ENCODE peak calls at places on chromosome 21, in six cellular contexts. O is lower leg skin, D is K562, G is heart left ventricle, Z is HCT116, R is spleen. X is an unnamed sample.

GRCh38 chr21:35850542-35851103 is 209.7 kb downstream of the SETD4 start:
- DNase-seq in Z (no peak), D (no peak), G (no peak), R (no peak), O (no peak), X (no peak)

GRCh38 chr21:35738342-35738961 is 321.9 kb downstream of the SETD4 start:
- DNase-seq in O (no peak), R (no peak), Z (no peak), G (peak), D (no peak), X (no peak)

GRCh38 chr21:17334478-17334877 is 178.4 kb upstream of the CXADR start:
- DNase-seq in Z (no peak), O (no peak), G (no peak), D (no peak), R (no peak), X (no peak)

GRCh38 chr21:28633803-28634572 is 358.7 kb downstream of the LTN1 start:
- DNase-seq in Z (no peak), R (no peak), D (no peak), O (no peak), G (peak), X (peak)

GRCh38 chr21:45316871-45317400 is 29.2 kb upstream of the POFUT2 start:
- DNase-seq in R (peak), O (no peak), G (no peak), D (no peak), Z (no peak), X (no peak)

GRCh38 chr21:41091561-41091960 is 76.4 kb upstream of the BACE2 start:
- DNase-seq in R (no peak), Z (no peak), O (no peak), D (no peak), G (no peak), X (no peak)

GRCh38 chr21:45559216-45560105 is 17.2 kb upstream of the SLC19A1 start:
- DNase-seq in Z (no peak), D (no peak), R (peak), G (no peak), O (peak), X (no peak)

GRCh38 chr21:34992736-34993135 is 56.4 kb downstream of the RUNX1 start:
- DNase-seq in D (no peak), G (no peak), O (peak), R (no peak), Z (no peak), X (peak)

GRCh38 chr21:22490044-22490443 is 1491.8 kb downstream of the NCAM2 start:
- DNase-seq in G (no peak), D (no peak), O (no peak), R (no peak), Z (no peak), X (no peak)

GRCh38 chr21:45534591-45535331 is 7.5 kb downstream of the SLC19A1 start:
- DNase-seq in D (no peak), G (peak), R (peak), O (peak), Z (no peak), X (no peak)

GRCh38 chr21:16117851-16118592 is 388.2 kb downstream of the USP25 start:
- DNase-seq in O (no peak), D (no peak), R (no peak), G (no peak), Z (no peak), X (no peak)

GRCh38 chr21:21200103-21200938 is 202.1 kb downstream of the NCAM2 start:
- DNase-seq in R (no peak), Z (no peak), D (peak), G (peak), O (peak), X (peak)

GRCh38 chr21:35340273-35340672 is 291.2 kb upstream of the RUNX1 start:
- DNase-seq in G (no peak), R (no peak), Z (peak), O (no peak), D (no peak), X (peak)

GRCh38 chr21:29189358-29189757 is 58.9 kb downstream of the MAP3K7CL start:
- DNase-seq in R (no peak), D (no peak), G (no peak), Z (no peak), O (no peak), X (no peak)

GRCh38 chr21:42233067-42233981 is 14.4 kb downstream of the ABCG1 start:
- DNase-seq in D (peak), R (peak), Z (no peak), G (peak), O (peak), X (peak)

GRCh38 chr21:34949499-34949898 is 99.6 kb downstream of the RUNX1 start:
- DNase-seq in G (no peak), R (peak), Z (no peak), O (no peak), D (no peak), X (no peak)

GRCh38 chr21:18023099-18023498 is 203.9 kb upstream of the C21orf91 start:
- DNase-seq in G (no peak), O (no peak), Z (no peak), R (no peak), D (no peak), X (no peak)

GRCh38 chr21:42258150-42258884 is 39.4 kb downstream of the ABCG1 start:
- DNase-seq in R (peak), O (peak), D (peak), G (peak), Z (peak), X (peak)

GRCh38 chr21:41750051-41750450 is 16.8 kb downstream of the RIPK4 start:
- DNase-seq in O (no peak), G (no peak), Z (no peak), R (no peak), D (no peak), X (no peak)

GRCh38 chr21:45497846-45498645 is 44.2 kb downstream of the SLC19A1 start:
- DNase-seq in R (peak), O (peak), G (no peak), Z (no peak), D (no peak), X (no peak)

GRCh38 chr21:17783816-17784598 is 35.1 kb downstream of the C21orf91 start:
- DNase-seq in R (no peak), G (no peak), D (no peak), O (no peak), Z (no peak), X (no peak)

GRCh38 chr21:35239811-35240219 is 190.7 kb upstream of the RUNX1 start:
- DNase-seq in G (no peak), D (no peak), O (no peak), R (no peak), Z (no peak), X (no peak)

GRCh38 chr21:31030367-31031106 is 7.7 kb downstream of the KRTAP19-8 start:
- DNase-seq in D (no peak), Z (no peak), G (no peak), R (no peak), O (no peak), X (no peak)

GRCh38 chr21:46289655-46290178 is 3.6 kb downstream of the YBEY start:
- DNase-seq in D (no peak), Z (no peak), O (no peak), G (no peak), R (no peak), X (peak)

GRCh38 chr21:35428927-35429326 is 379.8 kb upstream of the RUNX1 start:
- DNase-seq in Z (no peak), G (no peak), O (no peak), D (no peak), R (no peak), X (no peak)

GRCh38 chr21:45408811-45409261 is 3.9 kb downstream of the COL18A1 start:
- DNase-seq in Z (no peak), G (no peak), O (no peak), R (peak), D (no peak), X (peak)

GRCh38 chr21:29504751-29505321 is 206.1 kb downstream of the BACH1 start:
- DNase-seq in R (no peak), O (no peak), G (no peak), Z (no peak), D (no peak), X (no peak)

GRCh38 chr21:42609806-42610205 is 43.6 kb upstream of the PDE9A start:
- DNase-seq in Z (no peak), G (no peak), O (peak), D (peak), R (no peak), X (no peak)

GRCh38 chr21:45538381-45539045 is 3.7 kb downstream of the SLC19A1 start:
- DNase-seq in Z (no peak), D (no peak), R (peak), O (peak), G (no peak), X (no peak)

GRCh38 chr21:28828981-28829380 is 163.7 kb downstream of the LTN1 start:
- DNase-seq in D (no peak), Z (no peak), O (no peak), G (no peak), R (no peak), X (no peak)

GRCh38 chr21:31276663-31277062 is 67.4 kb downstream of the TIAM1 start:
- DNase-seq in Z (no peak), O (no peak), R (no peak), D (no peak), G (no peak), X (no peak)

GRCh38 chr21:29240136-29240535 is 58.6 kb upstream of the BACH1 start:
- DNase-seq in G (no peak), R (no peak), O (no peak), D (no peak), Z (no peak), X (no peak)

GRCh38 chr21:41497008-41497407 is 10.9 kb downstream of the TMPRSS2 start:
- DNase-seq in D (no peak), O (no peak), G (no peak), R (no peak), Z (no peak), X (no peak)

GRCh38 chr21:45623436-45623835 is 20.1 kb upstream of the PCBP3 start:
- DNase-seq in Z (no peak), O (peak), G (no peak), R (peak), D (no peak), X (no peak)

GRCh38 chr21:45819478-45820170 is 161.9 kb upstream of the COL6A1 start:
- DNase-seq in Z (no peak), G (no peak), R (peak), D (no peak), O (no peak), X (no peak)

GRCh38 chr21:46006547-46007497 is 25.3 kb downstream of the COL6A1 start:
- DNase-seq in R (peak), D (no peak), O (no peak), G (no peak), Z (no peak), X (no peak)

DNA sequence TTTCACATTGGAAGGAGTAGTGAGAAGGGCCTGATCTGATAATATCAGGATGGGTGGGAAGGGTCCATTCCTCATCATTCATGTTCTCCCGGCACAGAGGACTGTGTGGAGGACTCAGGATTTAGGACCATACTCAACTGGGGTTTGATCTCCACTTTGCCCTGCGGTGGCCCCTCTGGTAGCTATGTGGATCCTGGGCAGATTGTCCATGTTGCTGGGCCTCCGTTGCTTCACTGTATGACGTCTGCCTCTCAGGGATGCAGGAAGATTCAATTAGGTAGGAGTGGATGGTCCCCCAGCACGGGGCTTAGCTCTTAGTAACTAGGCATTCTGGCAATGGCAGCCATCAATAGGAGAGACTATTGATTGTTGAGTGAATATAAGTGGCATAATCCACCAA is 2.3 kb downstream of the ETS2 start:
- DNase-seq in G (no peak), O (no peak), R (no peak), Z (no peak), D (no peak), X (no peak)
- TF ChIP-seq POLR2A in G (no peak), O (no peak), R (no peak), Z (no peak), D (no peak), X (peak)

GRCh38 chr21:37073417-37074194 is 552 bp downstream of the TTC3 start:
- DNase-seq in O (peak), R (peak), D (peak), Z (no peak), G (peak), X (peak)

GRCh38 chr21:37074195-37074510 is 1.1 kb downstream of the TTC3 start:
- DNase-seq in G (no peak), Z (no peak), D (peak), O (no peak), R (no peak), X (peak)

GRCh38 chr21:37072988-37073416 is at the start of the genes PIGP and TTC3:
- DNase-seq in Z (peak), R (peak), D (peak), G (peak), O (peak), X (peak)

GRCh38 chr21:37071561-37072238 is 1.2 kb downstream of the PIGP start:
- DNase-seq in G (peak), D (peak), Z (no peak), R (no peak), O (peak), X (peak)

DNA sequence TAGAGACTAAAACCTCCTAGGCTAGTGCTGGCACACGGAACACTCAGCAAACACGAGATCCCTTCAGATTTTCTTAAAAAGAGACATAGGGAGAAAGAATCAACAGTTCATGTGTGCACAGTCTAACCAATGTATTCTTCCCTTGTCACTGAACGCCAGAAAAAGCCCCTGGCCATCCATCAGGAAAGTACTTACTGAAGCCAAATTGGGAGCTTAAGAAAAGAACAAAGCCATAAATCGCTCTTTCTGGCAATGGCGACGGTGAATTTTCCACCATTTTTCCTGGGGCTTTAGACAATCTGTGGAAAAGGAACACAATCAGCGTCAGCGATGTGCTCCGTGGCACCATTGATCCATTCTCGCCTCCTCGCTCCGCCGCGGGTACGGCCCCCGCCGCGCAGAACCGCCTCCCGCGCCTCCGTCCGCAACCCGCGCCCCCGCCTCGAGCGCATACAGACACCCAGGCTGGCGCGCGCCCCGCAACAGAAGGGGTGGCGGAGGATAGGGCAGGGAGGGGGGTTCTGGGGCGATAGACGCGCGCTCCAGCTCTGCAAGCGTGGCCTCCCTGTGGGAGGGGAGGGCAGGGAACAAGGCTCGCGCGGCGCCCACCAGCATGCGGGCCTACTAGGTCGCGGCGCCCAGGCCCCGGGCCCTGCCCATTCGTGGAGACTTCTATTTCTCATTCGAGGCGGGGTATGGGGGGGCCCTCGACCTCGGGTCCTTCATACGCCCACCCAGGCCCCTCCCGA is 458 bp downstream of the PIGP start:
- DNase-seq in R (no peak), Z (no peak), G (peak), O (peak), D (no peak), X (peak)
- TF ChIP-seq POLR2A in R (no peak), Z (no peak), G (no peak), O (no peak), D (no peak), X (no peak)

GRCh38 chr21:32412162-32412997 is at the start of gene EVA1C:
- DNase-seq in G (peak), Z (no peak), O (peak), R (peak), D (peak), X (peak)

GRCh38 chr21:32410291-32410690 is 2.2 kb upstream of the EVA1C start:
- DNase-seq in R (no peak), O (no peak), G (no peak), D (no peak), Z (no peak), X (no peak)

GRCh38 chr21:32410916-32411315 is 1.6 kb upstream of the EVA1C start:
- DNase-seq in D (no peak), R (no peak), G (no peak), Z (no peak), O (no peak), X (no peak)

GRCh38 chr21:32412998-32413504 is 545 bp downstream of the EVA1C start:
- DNase-seq in G (peak), O (peak), D (no peak), Z (no peak), R (peak), X (peak)

GRCh38 chr21:32411366-32412161 is 942 bp upstream of the EVA1C start:
- DNase-seq in R (peak), G (peak), D (peak), Z (no peak), O (peak), X (peak)
- TF ChIP-seq POLR2A in R (peak), G (no peak), D (no peak), Z (peak), O (no peak), X (peak)

DNA sequence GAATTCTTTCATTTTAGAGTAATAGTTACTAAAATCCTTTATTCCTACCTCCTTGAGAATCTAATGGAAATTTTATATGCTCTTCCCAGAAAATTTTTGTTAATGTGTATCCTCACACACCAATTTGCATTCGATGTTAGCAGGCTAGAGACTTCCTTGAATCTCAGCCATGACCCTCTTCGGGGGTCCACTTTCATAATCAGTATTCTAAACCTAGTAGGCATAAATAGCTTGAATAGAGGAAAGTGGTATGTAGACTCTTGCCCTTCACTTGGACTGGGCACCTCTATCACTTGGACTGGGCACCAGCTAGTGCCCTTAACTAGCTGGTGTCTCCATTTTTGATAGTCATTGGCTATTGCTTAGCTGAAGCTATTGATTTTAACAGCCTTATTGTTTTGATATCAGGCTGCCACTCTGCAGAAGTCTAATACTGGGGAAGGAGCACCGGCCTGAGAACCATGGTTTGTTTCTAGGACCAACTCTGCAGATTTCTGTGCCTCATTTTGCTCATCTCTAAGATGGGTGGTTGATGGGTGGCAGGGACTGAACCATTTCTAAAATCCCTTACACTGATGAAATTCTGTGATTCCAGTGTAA is 42.8 kb downstream of the MRPL39 start:
- DNase-seq in Z (no peak), R (no peak), D (no peak), G (no peak), O (no peak), X (no peak)
- TF ChIP-seq POLR2A in Z (no peak), R (no peak), D (no peak), G (no peak), O (no peak), X (no peak)

GRCh38 chr21:33949516-33950424 is 34.2 kb upstream of the ATP5PO start:
- DNase-seq in G (no peak), D (no peak), Z (no peak), R (no peak), O (no peak), X (no peak)

GRCh38 chr21:33947451-33948095 is 32.0 kb upstream of the ATP5PO start:
- DNase-seq in Z (peak), O (peak), G (peak), D (peak), R (no peak), X (peak)

GRCh38 chr21:33948951-33949444 is 33.4 kb upstream of the ATP5PO start:
- DNase-seq in Z (no peak), R (no peak), O (no peak), G (no peak), D (no peak), X (no peak)

GRCh38 chr21:33950425-33951079 is 34.9 kb upstream of the ATP5PO start:
- DNase-seq in R (no peak), D (no peak), Z (no peak), O (no peak), G (no peak), X (no peak)

DNA sequence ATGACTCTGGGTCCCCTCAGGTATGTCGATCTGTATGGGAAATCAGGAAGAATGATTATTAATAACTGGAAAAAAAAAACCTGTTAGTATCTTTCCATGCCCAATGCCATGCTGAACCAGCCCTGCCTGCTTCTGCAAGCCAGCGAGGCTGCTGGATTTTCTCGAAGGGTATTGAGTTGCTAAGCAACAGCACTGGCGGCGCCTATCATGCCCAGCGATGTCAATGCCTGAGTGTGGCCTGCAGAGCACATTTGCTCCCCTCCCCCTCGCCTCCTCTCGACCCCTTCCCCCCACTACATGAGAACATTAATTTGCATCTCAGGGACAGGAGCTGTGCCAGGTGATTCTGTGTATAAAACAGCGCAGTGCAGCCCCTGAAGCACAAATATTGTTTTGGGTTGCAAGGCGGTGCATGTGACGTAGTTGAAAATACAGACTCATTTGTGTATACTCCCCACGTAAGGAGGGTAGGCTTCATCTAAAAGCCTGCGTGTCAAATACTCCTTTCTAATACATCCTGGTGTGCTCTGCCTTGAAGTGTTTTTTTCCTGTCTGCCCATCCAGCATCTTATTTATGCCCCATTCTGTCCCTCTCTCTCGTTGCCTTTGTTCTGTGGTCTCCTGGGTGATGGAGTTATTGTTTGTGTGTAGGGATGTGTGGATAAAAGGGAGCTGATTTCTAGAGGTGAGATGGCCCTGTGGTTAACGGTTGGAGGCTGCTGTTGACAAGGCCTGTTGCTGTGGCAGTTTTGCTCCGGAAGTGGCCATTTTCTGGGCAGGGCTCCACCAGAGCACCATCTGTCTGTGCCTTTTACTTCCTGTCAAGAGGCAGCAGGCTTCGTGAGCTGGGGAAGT is 32.7 kb upstream of the ATP5PO start:
- DNase-seq in G (no peak), Z (peak), O (peak), R (peak), D (peak), X (peak)
- TF ChIP-seq POLR2A in G (no peak), Z (no peak), O (no peak), R (no peak), D (no peak), X (no peak)